ENCODE peak calls at places on chromosomes 2 and 18, in seven cellular contexts. L is ELR, B is iPS-NIHi11, E is substantia nigra, T is GDM1, M is NCI-H1694, C is WTC11. S is an unnamed sample.
A peak's percentile ranks its signal among the peaks of the same experiment; 100 is the strongest.

GRCh38 chr2:217790681-217791392 is 212.0 kb downstream of the TNS1 start:
- DNase-seq in L (peak; percentile 67), B (no peak), E (no peak), T (no peak), M (no peak), C (no peak), S (no peak)

GRCh38 chr2:172311921-172312345 is 115.5 kb upstream of the ITGA6 start:
- DNase-seq in L (no peak), B (no peak), E (no peak), T (no peak), M (no peak), C (no peak), S (no peak)

GRCh38 chr2:25845843-25846505 is 32.3 kb downstream of the ASXL2 start:
- DNase-seq in L (peak; percentile 69), B (peak; percentile 7), E (no peak), T (no peak), M (no peak), C (no peak), S (no peak)

GRCh38 chr2:70396589-70396988 is 94.7 kb upstream of the FAM136A start:
- DNase-seq in L (no peak), B (no peak), E (no peak), T (no peak), M (no peak), C (no peak), S (no peak)

GRCh38 chr2:160389875-160390274 is 103.7 kb downstream of the RBMS1 start:
- DNase-seq in L (no peak), B (no peak), E (no peak), T (no peak), M (no peak), C (no peak), S (no peak)

GRCh38 chr18:32891130-32891529 is 118.3 kb upstream of the KLHL14 start:
- DNase-seq in L (no peak), B (no peak), E (no peak), T (no peak), M (no peak), C (no peak), S (no peak)

GRCh38 chr18:24799720-24800119 is 339.3 kb downstream of the HRH4 start:
- DNase-seq in L (no peak), B (no peak), E (no peak), T (no peak), M (no peak), C (no peak), S (no peak)

GRCh38 chr2:165698621-165698946 is 95.5 kb downstream of the GALNT3 start:
- DNase-seq in L (peak; percentile 56), B (peak; percentile 48), E (no peak), T (peak; percentile 30), M (peak; percentile 73), C (peak; percentile 37), S (peak; percentile 26)

GRCh38 chr2:121103969-121104368 is 181.0 kb downstream of the TFCP2L1 start:
- DNase-seq in L (no peak), B (no peak), E (no peak), T (no peak), M (no peak), C (no peak), S (no peak)

GRCh38 chr2:28350791-28351285 is 41.8 kb upstream of the FOSL2 start:
- DNase-seq in L (no peak), B (no peak), E (no peak), T (no peak), M (no peak), C (no peak), S (no peak)

GRCh38 chr18:75896865-75897264 is 469.4 kb upstream of the SMIM21 start:
- DNase-seq in L (peak; percentile 3), B (peak; percentile 55), E (no peak), T (no peak), M (no peak), C (no peak), S (peak; percentile 26)

GRCh38 chr2:46286715-46287114 is 10.5 kb upstream of the EPAS1 start:
- DNase-seq in L (no peak), B (no peak), E (no peak), T (no peak), M (no peak), C (no peak), S (no peak)

GRCh38 chr2:73931531-73932500 is 5.1 kb downstream of the DGUOK start:
- DNase-seq in L (peak; percentile 87), B (no peak), E (no peak), T (no peak), M (no peak), C (no peak), S (no peak)

GRCh38 chr2:207334309-207334630 is 168.5 kb upstream of the KLF7 start:
- DNase-seq in L (no peak), B (no peak), E (no peak), T (no peak), M (no peak), C (no peak), S (no peak)

GRCh38 chr2:23312996-23313606 is 71.9 kb upstream of the KLHL29 start:
- DNase-seq in L (peak; percentile 49), B (peak; percentile 87), E (no peak), T (no peak), M (peak; percentile 18), C (peak; percentile 85), S (peak; percentile 80)

GRCh38 chr2:237864940-237865622 is 5.7 kb downstream of the RAMP1 start:
- DNase-seq in L (peak; percentile 66), B (peak; percentile 27), E (no peak), T (no peak), M (no peak), C (no peak), S (no peak)

GRCh38 chr2:217789003-217789735 is 213.6 kb downstream of the TNS1 start:
- DNase-seq in L (peak; percentile 70), B (peak; percentile 85), E (peak; percentile 70), T (peak; percentile 33), M (peak; percentile 51), C (peak; percentile 90), S (peak; percentile 96)

GRCh38 chr2:223414646-223415045 is 187.5 kb downstream of the SCG2 start:
- DNase-seq in L (no peak), B (no peak), E (no peak), T (no peak), M (no peak), C (no peak), S (no peak)

GRCh38 chr2:17851731-17852585 is 26.5 kb upstream of the KCNS3 start:
- DNase-seq in L (peak; percentile 71), B (peak; percentile 77), E (peak; percentile 7), T (peak; percentile 14), M (peak; percentile 82), C (peak; percentile 72), S (peak; percentile 63)

S was measured in nephron progenitor cell.